ENCODE peak calls at places on chromosomes 16 and 17, in six cellular contexts. H is lower lobe of right lung, X is heart left ventricle, U is psoas muscle, O is neural progenitor cell, Z is colonic mucosa. S is an unnamed sample. For H3K4me1, the result is how much of the 10 kb centered on the place peaks cover.

GRCh38 chr17:48612854-48613691 is 2.0 kb downstream of the HOXB8 start:
- DNase-seq in H (no peak), X (no peak), U (peak), O (peak), Z (no peak), S (no peak)

GRCh38 chr17:67525239-67526135 is 148.4 kb downstream of the PITPNC1 start:
- DNase-seq in H (no peak), X (no peak), U (no peak), O (no peak), Z (no peak), S (no peak)

GRCh38 chr17:60163108-60163784 is 13.5 kb downstream of the CA4 start:
- DNase-seq in H (no peak), X (peak), U (no peak), O (peak), Z (no peak), S (no peak)

GRCh38 chr17:67891481-67892119 is 66.3 kb downstream of the BPTF start:
- DNase-seq in H (no peak), X (no peak), U (no peak), O (peak), Z (no peak), S (no peak)

GRCh38 chr16:48611329-48612137 is 1.6 kb upstream of the N4BP1 start:
- DNase-seq in H (peak), X (no peak), U (no peak), O (no peak), Z (peak), S (no peak)

GRCh38 chr17:49076575-49077384 is 55.8 kb upstream of the B4GALNT2 start:
- DNase-seq in H (no peak), X (no peak), U (no peak), O (no peak), Z (no peak), S (no peak)

GRCh38 chr16:48617711-48618148 is 7.8 kb upstream of the N4BP1 start:
- DNase-seq in H (peak), X (peak), U (no peak), O (no peak), Z (no peak), S (peak)

GRCh38 chr17:71304498-71305158 is 816.2 kb upstream of the SOX9 start:
- DNase-seq in H (no peak), X (no peak), U (no peak), O (no peak), Z (no peak), S (no peak)

GRCh38 chr17:33196883-33197282 is 96.2 kb downstream of the ASIC2 start:
- DNase-seq in H (no peak), X (no peak), U (no peak), O (no peak), Z (no peak), S (no peak)

GRCh38 chr16:80824623-80825364 is 20.4 kb upstream of the CDYL2 start:
- DNase-seq in H (no peak), X (no peak), U (no peak), O (peak), Z (peak), S (no peak)

GRCh38 chr16:48535831-48536599 is 74.0 kb downstream of the N4BP1 start:
- DNase-seq in H (peak), X (peak), U (peak), O (peak), Z (peak), S (peak)

GRCh38 chr17:6712058-6712853 is 913 bp downstream of the SLC13A5 start:
- DNase-seq in H (no peak), X (no peak), U (no peak), O (peak), Z (no peak), S (peak)

GRCh38 chr17:61475726-61476125 is 23.5 kb downstream of the TBX4 start:
- DNase-seq in H (peak), X (peak), U (no peak), O (no peak), Z (no peak), S (no peak)

GRCh38 chr17:60230358-60230757 is 80.6 kb downstream of the CA4 start:
- DNase-seq in H (no peak), X (no peak), U (no peak), O (no peak), Z (no peak), S (no peak)

GRCh38 chr17:64126918-64127317 is 3.0 kb downstream of the ERN1 start:
- DNase-seq in H (no peak), X (no peak), U (no peak), O (no peak), Z (no peak), S (no peak)

GRCh38 chr17:27038676-27039075 is 255.2 kb upstream of the WSB1 start:
- DNase-seq in H (no peak), X (no peak), U (no peak), O (no peak), Z (no peak), S (no peak)

GRCh38 chr17:76122411-76123126 is 18.5 kb downstream of the FOXJ1 start:
- DNase-seq in H (peak), X (no peak), U (no peak), O (no peak), Z (no peak), S (no peak)

GRCh38 chr17:77285594-77286390 is 145.0 kb downstream of the SEC14L1 start:
- DNase-seq in H (peak), X (peak), U (peak), O (no peak), Z (peak), S (no peak)

GRCh38 chr17:45305532-45306087 is 11.2 kb downstream of the MAP3K14 start:
- DNase-seq in H (no peak), X (no peak), U (no peak), O (no peak), Z (no peak), S (no peak)
- H3K4me1 ChIP-seq in H (half or more), X (half or more), U (half or more), O (under half), Z (under half), S (under half)

GRCh38 chr16:69397821-69398521 is 12.2 kb upstream of the TERF2 start:
- DNase-seq in H (no peak), X (peak), U (no peak), O (peak), Z (peak), S (no peak)
- TF ChIP-seq CTCF in H (peak), X (peak), U (peak), O (peak), Z (peak), S (peak)

GRCh38 chr16:67481561-67482259 is 753 bp upstream of the ATP6V0D1 start:
- DNase-seq in H (peak), X (peak), U (peak), O (no peak), Z (peak), S (peak)
- H3K4me1 ChIP-seq in H (under half), X (under half), U (under half), O (under half), Z (under half), S (under half)

GRCh38 chr16:9602201-9602600 is 510.8 kb downstream of the HAPSTR1 start:
- DNase-seq in H (no peak), X (no peak), U (no peak), O (no peak), Z (no peak), S (no peak)
- TF ChIP-seq CTCF in H (no peak), X (no peak), U (no peak), O (no peak), Z (no peak), S (no peak)

DNA sequence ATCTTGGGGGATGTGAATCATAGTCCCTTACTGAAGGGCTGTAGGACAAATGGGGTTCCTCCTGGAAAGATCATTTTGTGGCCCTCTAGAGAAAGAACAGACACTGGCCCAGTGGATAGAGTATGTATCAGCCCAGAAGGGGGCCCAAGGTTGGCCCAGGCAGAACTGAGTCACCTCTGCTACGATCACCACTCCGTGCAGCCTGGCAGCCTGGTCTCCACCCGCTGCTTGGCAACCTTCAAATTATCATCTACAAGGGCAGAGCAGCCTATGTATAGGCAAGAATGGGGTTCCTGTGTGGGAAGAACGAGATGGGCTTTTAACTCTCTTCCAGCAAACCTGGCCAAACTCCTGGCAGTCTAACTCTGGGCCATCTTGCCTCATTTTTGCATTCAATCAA is 61.9 kb downstream of the GSG1L start:
- DNase-seq in H (no peak), X (peak), U (no peak), O (no peak), Z (no peak), S (no peak)
- H3K4me1 ChIP-seq in H (under half), X (under half), U (under half), O (under half), Z (under half), S (under half)

GRCh38 chr16:58019866-58020538 is 5.6 kb upstream of the MMP15 start:
- DNase-seq in H (no peak), X (peak), U (no peak), O (no peak), Z (no peak), S (no peak)

GRCh38 chr16:58021661-58022551 is 3.6 kb upstream of the MMP15 start:
- DNase-seq in H (no peak), X (peak), U (no peak), O (no peak), Z (no peak), S (no peak)

GRCh38 chr16:58018803-58019202 is 6.8 kb upstream of the MMP15 start:
- DNase-seq in H (peak), X (no peak), U (no peak), O (peak), Z (no peak), S (no peak)

GRCh38 chr16:58022601-58023371 is 2.8 kb upstream of the MMP15 start:
- DNase-seq in H (peak), X (peak), U (peak), O (no peak), Z (peak), S (peak)

GRCh38 chr16:58020628-58021521 is 4.7 kb upstream of the MMP15 start:
- DNase-seq in H (peak), X (peak), U (peak), O (peak), Z (peak), S (peak)
- TF ChIP-seq CTCF in H (peak), X (peak), U (peak), O (peak), Z (peak), S (peak)

GRCh38 chr16:56777533-56777932 is 47.6 kb downstream of the NUP93 start:
- DNase-seq in H (no peak), X (no peak), U (no peak), O (no peak), Z (no peak), S (no peak)

GRCh38 chr16:56775162-56775561 is 45.2 kb downstream of the NUP93 start:
- DNase-seq in H (no peak), X (no peak), U (no peak), O (no peak), Z (no peak), S (no peak)

GRCh38 chr16:56774009-56774408 is 44.1 kb downstream of the NUP93 start:
- DNase-seq in H (no peak), X (no peak), U (no peak), O (no peak), Z (no peak), S (no peak)

GRCh38 chr16:56773531-56773930 is 43.6 kb downstream of the NUP93 start:
- DNase-seq in H (no peak), X (no peak), U (no peak), O (no peak), Z (no peak), S (no peak)

GRCh38 chr16:56776562-56776961 is 46.6 kb downstream of the NUP93 start:
- DNase-seq in H (no peak), X (no peak), U (peak), O (no peak), Z (no peak), S (peak)
- H3K4me1 ChIP-seq in H (under half), X (under half), U (under half), O (half or more), Z (under half), S (under half)

DNA sequence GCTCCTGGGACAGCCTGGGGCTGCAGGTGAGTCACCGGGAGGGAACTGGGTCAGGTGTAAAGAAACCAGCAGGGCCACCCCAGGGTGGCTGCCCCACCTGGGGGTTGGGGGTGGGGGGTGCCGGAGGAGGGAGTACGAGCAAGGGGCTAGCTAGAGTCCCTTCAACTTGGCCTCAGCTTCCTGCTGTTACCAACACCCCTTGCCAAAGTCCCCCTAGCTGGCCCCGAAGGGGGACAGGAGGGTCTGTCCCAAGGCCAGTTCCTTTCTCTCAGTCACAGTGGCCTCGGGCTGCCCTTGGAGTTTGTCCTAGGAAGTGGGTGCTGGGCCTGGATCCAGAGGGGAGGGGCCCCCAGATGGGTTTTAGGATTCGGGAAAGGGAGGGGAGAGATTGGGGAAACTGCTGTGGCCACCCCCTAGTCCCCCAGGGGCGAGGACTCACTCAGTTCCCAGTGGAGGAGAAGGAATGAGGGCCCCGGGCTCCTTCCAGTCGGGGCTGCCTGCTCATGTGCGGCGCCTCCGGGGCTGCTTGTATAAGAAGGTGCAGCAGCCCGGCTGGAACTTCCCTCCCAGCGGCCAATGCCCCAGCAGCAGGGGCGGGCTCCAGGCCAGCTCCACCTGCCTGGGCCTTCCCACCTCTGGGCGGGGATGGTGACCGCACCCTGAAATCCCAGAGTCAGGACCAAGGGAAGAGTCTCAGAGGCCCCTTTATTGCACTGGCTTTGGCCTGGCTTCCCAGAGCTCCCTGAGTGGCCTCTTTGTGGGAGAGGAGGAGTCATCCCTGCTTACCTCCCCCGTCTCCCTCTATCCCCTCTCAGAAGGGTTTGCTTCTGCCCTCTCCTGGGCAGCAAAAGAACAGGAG is 7.3 kb downstream of the ARHGAP27 start:
- DNase-seq in H (peak), X (peak), U (no peak), O (peak), Z (peak), S (no peak)
- TF ChIP-seq CTCF in H (no peak), X (no peak), U (no peak), O (peak), Z (peak), S (no peak)

DNA sequence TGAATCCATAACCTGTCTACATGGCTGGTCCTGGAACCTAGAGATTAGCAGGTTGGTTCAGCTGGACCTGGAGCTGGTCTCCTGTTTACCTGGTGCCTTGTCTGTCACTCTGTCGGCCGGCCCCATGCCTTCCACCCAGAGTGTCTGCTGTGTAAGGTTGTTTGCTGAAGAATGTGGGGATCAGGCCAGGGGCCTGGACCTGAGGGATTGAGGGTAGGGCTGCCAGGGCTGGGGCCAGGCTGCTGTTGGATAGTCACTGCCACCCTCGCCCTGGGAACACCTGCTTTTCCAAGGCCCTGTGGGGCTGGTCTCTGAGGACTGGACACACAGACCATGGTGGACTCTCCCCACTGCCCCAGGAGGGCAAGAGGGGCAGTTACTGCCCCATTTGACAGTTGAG is 1.4 kb downstream of the NHERF2 start:
- DNase-seq in H (no peak), X (no peak), U (no peak), O (no peak), Z (no peak), S (no peak)
- H3K4me1 ChIP-seq in H (half or more), X (half or more), U (under half), O (under half), Z (under half), S (under half)

GRCh38 chr17:74153821-74154430 is 49.6 kb upstream of the RPL38 start:
- DNase-seq in H (no peak), X (no peak), U (no peak), O (no peak), Z (no peak), S (no peak)
- TF ChIP-seq CTCF in H (no peak), X (peak), U (no peak), O (peak), Z (no peak), S (no peak)

S was measured in ovary.